ENCODE peak calls at places on chromosome 3, in four cellular contexts. P is K562, R is GM12878, J is H1. U is an unnamed sample.

GRCh38 chr3:27606537-27606936 is 115.6 kb downstream of the EOMES start:
- DNase-seq in J (no peak), P (no peak), R (no peak), U (no peak)

GRCh38 chr3:126474498-126475410 is 937 bp downstream of the ZXDC start:
- DNase-seq in J (peak), R (no peak), P (peak), U (no peak)

GRCh38 chr3:130276203-130276803 is 69.2 kb upstream of the COL6A5 start:
- DNase-seq in J (no peak), R (no peak), P (peak), U (peak)

GRCh38 chr3:54271118-54271517 is 148.8 kb downstream of the CACNA2D3 start:
- DNase-seq in J (no peak), P (no peak), R (no peak), U (no peak)

GRCh38 chr3:89358281-89358680 is 250.9 kb downstream of the EPHA3 start:
- DNase-seq in P (no peak), J (no peak), R (no peak), U (no peak)

GRCh38 chr3:160444411-160444810 is 5.2 kb downstream of the TRIM59 start:
- DNase-seq in R (no peak), P (peak), J (no peak), U (no peak)

GRCh38 chr3:17118771-17119170 is 234.0 kb downstream of the PLCL2 start:
- DNase-seq in P (no peak), R (no peak), J (peak), U (no peak)

GRCh38 chr3:192122832-192123594 is 604.3 kb downstream of the FGF12 start:
- DNase-seq in P (no peak), J (no peak), R (peak), U (no peak)

GRCh38 chr3:15538345-15538744 is 16.8 kb upstream of the COLQ start:
- DNase-seq in P (no peak), R (no peak), J (no peak), U (no peak)

GRCh38 chr3:13462822-13463221 is 17.3 kb upstream of the HDAC11 start:
- DNase-seq in P (peak), R (no peak), J (no peak), U (no peak)

GRCh38 chr3:149460123-149460522 is 14.4 kb upstream of the TM4SF4 start:
- DNase-seq in P (no peak), J (no peak), R (no peak), U (no peak)

GRCh38 chr3:44968447-44968858 is 7.5 kb downstream of the ZDHHC3 start:
- DNase-seq in J (no peak), R (no peak), P (no peak), U (no peak)

GRCh38 chr3:177561365-177561764 is 364.1 kb upstream of the TBL1XR1 start:
- DNase-seq in P (no peak), J (no peak), R (no peak), U (no peak)

GRCh38 chr3:179146911-179147570 is 1.1 kb upstream of the PIK3CA start:
- DNase-seq in R (peak), P (peak), J (no peak), U (peak)

GRCh38 chr3:64666171-64666581 is 21.6 kb downstream of the ADAMTS9 start:
- DNase-seq in R (no peak), J (no peak), P (no peak), U (no peak)

GRCh38 chr3:126550488-126551051 is 8.2 kb downstream of the C3orf22 start:
- DNase-seq in P (no peak), R (no peak), J (peak), U (no peak)

GRCh38 chr3:194740859-194741486 is 55.3 kb downstream of the FAM43A start:
- DNase-seq in P (no peak), R (no peak), J (no peak), U (no peak)

GRCh38 chr3:52678265-52678927 is 7.3 kb downstream of the PBRM1 start:
- DNase-seq in R (no peak), J (no peak), P (no peak), U (no peak)

GRCh38 chr3:12522721-12523120 is 22.6 kb downstream of the MKRN2OS start:
- DNase-seq in P (no peak), R (no peak), J (no peak), U (no peak)

GRCh38 chr3:60490992-60491391 is 760.3 kb downstream of the FHIT start:
- DNase-seq in J (no peak), P (no peak), R (no peak), U (no peak)

GRCh38 chr3:94285874-94286273 is 223.0 kb downstream of the NSUN3 start:
- DNase-seq in J (no peak), P (no peak), R (no peak), U (no peak)

GRCh38 chr3:101292027-101292426 is 28.3 kb downstream of the IMPG2 start:
- DNase-seq in R (no peak), P (no peak), J (no peak), U (no peak)

GRCh38 chr3:134677196-134677986 is 26.6 kb upstream of the KY start:
- DNase-seq in J (peak), P (peak), R (no peak), U (no peak)

GRCh38 chr3:13879946-13880810 is at the start of gene WNT7A:
- DNase-seq in J (peak), P (peak), R (no peak), U (no peak)

GRCh38 chr3:72766866-72767265 is 81.4 kb downstream of the SHQ1 start:
- DNase-seq in R (no peak), J (no peak), P (no peak), U (no peak)

GRCh38 chr3:184570501-184570900 is 8.9 kb downstream of the EPHB3 start:
- DNase-seq in J (no peak), P (no peak), R (no peak), U (no peak)

GRCh38 chr3:143266936-143267335 is 147.4 kb downstream of the CHST2 start:
- DNase-seq in J (no peak), P (no peak), R (no peak), U (no peak)

GRCh38 chr3:184781801-184782200 is 30.2 kb upstream of the VPS8 start:
- DNase-seq in R (no peak), J (no peak), P (no peak), U (no peak)

GRCh38 chr3:127015282-127016042 is 32.5 kb downstream of the PLXNA1 start:
- DNase-seq in P (no peak), R (peak), J (no peak), U (no peak)

GRCh38 chr3:134309987-134310700 is 59.5 kb upstream of the RYK start:
- DNase-seq in R (no peak), J (no peak), P (no peak), U (no peak)

GRCh38 chr3:32198011-32198410 is 40.5 kb upstream of the CMTM8 start:
- DNase-seq in R (no peak), J (no peak), P (no peak), U (no peak)
- TF ChIP-seq GABPA in R (no peak), J (no peak), P (no peak), U (no peak)

DNA sequence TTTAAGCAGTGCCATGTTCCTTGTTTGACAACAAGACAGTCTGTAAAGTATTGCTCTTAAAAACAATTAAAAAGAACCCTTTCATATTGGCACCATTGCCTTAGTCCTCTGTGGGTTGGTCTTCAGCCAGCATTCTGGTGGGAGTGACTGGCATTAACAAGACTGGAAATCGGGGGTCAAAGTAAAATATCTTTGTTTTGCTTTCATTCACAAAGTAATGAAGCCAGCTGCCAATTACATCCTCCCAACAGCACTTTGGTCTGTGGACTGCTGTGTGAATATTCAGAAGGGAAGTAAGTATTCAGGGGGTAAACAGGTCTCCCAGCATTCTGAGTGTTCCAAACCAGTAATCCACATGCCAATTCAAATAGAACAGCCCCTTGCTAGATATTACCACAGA is 8.2 kb upstream of the VILL start:
- DNase-seq in P (no peak), J (no peak), R (no peak), U (no peak)
- H3K4me3 ChIP-seq in P (no peak), J (no peak), R (no peak), U (no peak)

GRCh38 chr3:188025555-188025954 is 128.4 kb upstream of the LPP start:
- DNase-seq in P (no peak), R (no peak), J (no peak), U (no peak)
- TF ChIP-seq GABPA in P (no peak), R (no peak), J (no peak), U (no peak)

GRCh38 chr3:95627697-95628096 is 1186.7 kb upstream of the EPHA6 start:
- DNase-seq in R (no peak), J (no peak), P (no peak), U (no peak)
- H3K4me3 ChIP-seq in R (no peak), J (no peak), P (no peak), U (no peak)

GRCh38 chr3:33942483-33943150 is 144.2 kb downstream of the PDCD6IP start:
- DNase-seq in P (peak), R (no peak), J (no peak), U (no peak)
- TF ChIP-seq GABPA in P (no peak), R (no peak), J (no peak), U (no peak)

GRCh38 chr3:120151796-120152195 is 57.5 kb upstream of the GSK3B start:
- DNase-seq in J (no peak), P (no peak), R (no peak), U (no peak)

GRCh38 chr3:120144267-120144666 is 50.0 kb upstream of the GSK3B start:
- DNase-seq in P (no peak), R (no peak), J (no peak), U (no peak)

GRCh38 chr3:120147072-120147871 is 53.0 kb upstream of the GSK3B start:
- DNase-seq in J (no peak), R (no peak), P (no peak), U (peak)

GRCh38 chr3:120145498-120146285 is 51.4 kb upstream of the GSK3B start:
- DNase-seq in J (no peak), R (no peak), P (no peak), U (no peak)

DNA sequence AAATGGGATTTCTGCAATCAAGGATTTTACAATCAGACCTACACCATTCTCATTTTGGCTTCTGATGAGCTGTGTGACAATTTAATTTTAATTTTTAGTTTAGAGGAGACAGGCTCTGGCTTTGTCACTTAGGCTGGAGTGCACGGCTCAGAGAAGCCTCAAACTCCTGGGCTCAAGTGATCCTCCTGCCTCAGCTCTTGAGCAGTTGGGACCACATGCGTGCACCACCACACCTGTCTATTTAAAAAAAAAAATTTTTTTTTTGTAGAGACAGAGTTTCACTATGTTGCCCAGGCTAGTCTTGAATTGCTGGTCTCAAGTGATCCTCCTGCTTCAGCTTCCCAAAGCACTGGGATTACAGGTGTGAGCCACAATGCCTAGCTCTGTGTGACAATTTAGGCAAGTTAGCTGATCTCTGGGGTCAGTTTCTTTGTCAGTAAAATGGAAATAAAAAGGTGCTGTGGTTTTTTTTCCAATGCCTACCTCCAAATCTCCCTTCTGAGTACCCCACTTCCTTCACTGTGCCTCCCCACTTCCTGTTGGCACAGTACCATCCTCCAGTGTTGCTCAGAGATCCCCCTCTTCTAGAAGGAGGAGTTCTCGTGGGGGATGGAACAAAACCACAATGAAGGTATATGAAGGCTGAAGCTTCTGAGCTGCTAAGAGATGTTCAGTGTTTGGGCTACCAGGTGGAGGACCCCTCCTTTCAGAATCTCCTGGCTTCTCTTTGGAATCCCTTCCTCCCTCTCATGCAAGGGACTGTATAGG is 54.1 kb upstream of the GSK3B start:
- DNase-seq in J (no peak), P (no peak), R (no peak), U (no peak)
- H3K4me3 ChIP-seq in J (no peak), P (no peak), R (no peak), U (no peak)

GRCh38 chr3:4067893-4068292 is 235.3 kb upstream of the SETMAR start:
- DNase-seq in P (no peak), R (no peak), J (no peak), U (peak)

GRCh38 chr3:4069796-4070195 is 233.4 kb upstream of the SETMAR start:
- DNase-seq in R (no peak), J (no peak), P (no peak), U (no peak)

GRCh38 chr3:4071481-4072184 is 231.5 kb upstream of the SETMAR start:
- DNase-seq in P (no peak), R (no peak), J (peak), U (no peak)
- TF ChIP-seq GABPA in P (no peak), R (no peak), J (no peak), U (no peak)

U was measured in HL-60.